ENCODE peak calls at places on chromosomes 6 and 20, in seven cellular contexts. G, Q, T, K, A, I and S are unnamed samples.
A peak's percentile ranks its signal among the peaks of the same experiment; 100 is the strongest.

GRCh38 chr20:45014671-45015415 is 48.5 kb downstream of the STK4 start:
- DNase-seq in G (no peak), Q (no peak), I (no peak), K (no peak), A (no peak), T (no peak), S (no peak)

GRCh38 chr6:51526049-51526448 is 561.4 kb downstream of the PKHD1 start:
- DNase-seq in T (no peak), Q (no peak), I (no peak), A (no peak), K (no peak), G (no peak), S (no peak)

GRCh38 chr20:11080776-11081406 is 407.1 kb upstream of the JAG1 start:
- DNase-seq in T (no peak), I (no peak), G (no peak), A (no peak), Q (no peak), K (no peak), S (no peak)

GRCh38 chr20:44956410-44956809 is 3.8 kb downstream of the TOMM34 start:
- DNase-seq in I (no peak), G (no peak), Q (no peak), K (no peak), T (no peak), A (no peak), S (no peak)

GRCh38 chr6:1798303-1798964 is 188.7 kb downstream of the FOXC1 start:
- DNase-seq in T (no peak), K (no peak), A (no peak), I (no peak), Q (no peak), G (no peak), S (no peak)

GRCh38 chr6:7148100-7148822 is 40.5 kb downstream of the RREB1 start:
- DNase-seq in A (no peak), G (no peak), K (no peak), Q (no peak), I (no peak), T (no peak), S (no peak)

GRCh38 chr20:51532577-51533191 is 9.8 kb downstream of the NFATC2 start:
- DNase-seq in I (no peak), T (no peak), G (no peak), Q (no peak), A (no peak), K (no peak), S (no peak)

GRCh38 chr6:35448191-35448590 is 3.9 kb upstream of the FANCE start:
- DNase-seq in T (no peak), G (no peak), Q (no peak), K (no peak), A (no peak), I (no peak), S (no peak)

GRCh38 chr20:50267041-50267865 is 76.6 kb downstream of the CEBPB start:
- DNase-seq in K (no peak), G (peak; percentile 58), A (peak; percentile 79), I (peak; percentile 67), Q (no peak), T (peak; percentile 65), S (no peak)

GRCh38 chr6:148874698-148875293 is 128.0 kb downstream of the UST start:
- DNase-seq in T (no peak), A (no peak), K (no peak), I (no peak), G (no peak), Q (no peak), S (peak; percentile 59)

DNA sequence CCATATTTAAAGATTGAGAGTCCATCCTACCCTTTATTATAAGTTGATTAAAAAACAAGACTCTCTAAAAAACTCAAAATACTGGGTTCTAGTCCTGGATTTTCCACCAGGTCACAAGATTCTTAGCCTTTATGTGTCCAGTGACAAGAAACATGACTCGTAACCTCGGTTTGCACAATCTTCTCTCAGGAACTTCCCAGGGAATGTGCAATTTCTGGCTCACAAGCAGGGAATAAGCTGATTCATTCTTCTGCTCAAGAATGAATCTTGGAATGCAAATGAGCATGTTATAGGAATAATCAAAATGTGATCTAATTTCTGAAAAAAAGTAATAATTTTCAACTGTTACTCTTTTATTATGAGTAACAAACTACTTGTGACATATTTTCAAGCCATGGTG is 45.1 kb downstream of the OGFRL1 start:
- DNase-seq in I (no peak), A (no peak), K (no peak), T (no peak), G (no peak), Q (no peak), S (no peak)
- TF ChIP-seq SP1 in I (no peak), A (no peak), K (no peak), T (no peak), G (no peak), Q (no peak), S (no peak)

GRCh38 chr6:69926745-69927144 is 60.4 kb downstream of the COL19A1 start:
- DNase-seq in G (no peak), I (no peak), K (no peak), Q (no peak), T (no peak), A (no peak), S (no peak)
- TF ChIP-seq SP1 in G (no peak), I (no peak), K (no peak), Q (no peak), T (no peak), A (no peak), S (no peak)

DNA sequence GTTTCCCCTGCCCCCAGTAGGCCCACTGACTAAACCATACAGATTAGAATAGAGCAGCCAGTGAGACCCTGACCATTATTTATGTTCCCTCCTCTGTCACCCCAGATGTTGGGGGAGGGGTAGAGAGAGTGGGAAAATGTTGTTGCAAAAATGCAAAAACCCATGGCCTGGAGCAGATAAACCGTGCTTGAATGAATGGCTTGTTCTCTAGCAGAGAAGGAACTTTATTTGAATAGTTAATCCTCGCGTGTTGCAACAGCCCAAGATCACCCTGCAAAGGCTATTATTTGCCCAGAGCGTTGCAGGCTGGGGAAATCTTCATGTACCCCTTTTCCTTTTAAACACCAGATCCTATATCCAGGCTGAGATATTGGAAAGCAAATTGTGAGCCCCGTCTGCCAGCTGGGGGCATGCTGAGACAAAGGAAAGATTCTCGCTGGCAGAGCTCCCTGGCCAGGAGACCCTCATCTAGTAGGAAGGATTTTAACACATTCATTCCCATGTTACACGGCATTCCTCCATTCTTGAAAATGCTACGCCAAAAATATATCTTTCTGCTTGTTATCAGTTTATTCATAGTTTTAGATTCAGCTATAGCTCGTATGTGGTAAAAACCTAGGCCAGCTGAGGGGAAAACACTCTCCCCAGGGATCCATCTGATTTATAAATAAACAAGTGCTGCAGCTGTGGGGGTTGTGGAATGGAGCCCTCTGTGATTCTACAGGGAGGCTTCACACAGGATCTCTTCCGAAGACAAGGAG is 53.0 kb downstream of the LINC00237 start:
- DNase-seq in A (peak; percentile 97), G (peak; percentile 36), I (no peak), Q (no peak), T (no peak), K (no peak), S (no peak)
- TF ChIP-seq SP1 in A (no peak), G (no peak), I (no peak), Q (no peak), T (no peak), K (no peak), S (no peak)

DNA sequence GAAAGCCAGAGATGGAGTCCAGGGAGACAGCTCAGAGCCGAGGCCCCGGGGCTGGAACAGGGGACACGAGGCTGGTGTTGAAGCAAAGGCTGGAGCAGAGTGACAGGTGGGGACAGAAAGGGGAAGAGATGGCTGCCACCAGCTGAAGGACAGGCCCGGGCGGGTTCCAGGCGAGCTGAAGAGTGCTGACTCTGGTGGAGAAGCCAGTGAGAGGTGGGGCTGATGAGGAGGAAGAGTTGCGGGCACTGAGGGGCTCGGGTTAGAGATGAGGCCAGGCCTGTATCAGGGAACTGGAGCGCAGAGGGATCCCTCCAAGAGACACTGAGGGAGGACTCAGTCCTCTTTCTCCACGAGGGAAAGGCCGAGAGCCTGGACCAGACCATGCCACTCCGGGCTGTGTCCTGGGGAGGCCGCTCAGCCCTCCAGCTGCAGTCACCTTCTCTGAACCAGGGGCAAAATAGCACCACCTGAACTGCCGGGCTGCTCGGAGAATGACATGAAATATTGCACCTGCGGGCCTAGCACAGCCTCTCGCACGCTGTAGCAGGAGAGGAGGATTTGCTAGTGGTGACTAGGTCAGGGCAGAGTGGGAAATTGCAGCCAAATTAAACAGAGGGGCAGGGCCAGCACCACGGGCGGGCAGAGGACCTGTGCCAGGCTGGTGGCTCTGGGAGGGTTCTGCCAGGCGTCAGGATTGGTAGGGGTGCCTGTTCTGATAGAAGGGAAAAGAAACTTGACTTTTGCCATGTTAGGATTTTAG is 175.9 kb downstream of the ZDHHC14 start:
- DNase-seq in G (no peak), I (no peak), A (no peak), Q (no peak), T (no peak), K (no peak), S (no peak)
- TF ChIP-seq SP1 in G (no peak), I (no peak), A (no peak), Q (no peak), T (no peak), K (no peak), S (no peak)

DNA sequence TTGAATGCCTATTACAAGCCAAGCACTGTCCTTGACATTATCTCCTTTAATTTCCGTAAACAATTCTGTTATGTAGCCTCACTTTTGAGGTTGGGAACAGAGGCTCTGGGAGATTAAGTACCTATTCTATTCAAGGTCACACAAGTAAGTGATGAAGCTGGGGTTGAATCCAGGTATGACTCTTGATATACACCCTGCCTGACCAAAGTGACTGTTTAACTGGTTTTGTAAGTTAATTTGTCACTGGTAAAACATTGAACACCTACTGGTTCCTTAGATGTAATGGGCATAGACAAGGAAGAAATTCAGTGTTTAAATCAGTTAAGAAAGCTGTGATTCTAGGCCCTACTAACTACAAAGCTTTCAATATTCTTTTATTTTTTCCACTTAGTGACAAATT is 22.9 kb downstream of the GTF2H5 start:
- DNase-seq in G (no peak), I (no peak), K (no peak), T (no peak), Q (no peak), A (no peak), S (no peak)
- TF ChIP-seq SP1 in G (no peak), I (no peak), K (no peak), T (no peak), Q (no peak), A (no peak), S (no peak)